ENCODE peak calls at places on chromosomes 2 and 18, in four cellular contexts. A is iPS-NIHi11, G is bronchial epithelial cell, W is astrocyte of the cerebellum. K is an unnamed sample.

GRCh38 chr2:227351639-227352038 is 26.6 kb downstream of the MFF start:
- DNase-seq in A (no peak), G (no peak), W (no peak), K (no peak)

GRCh38 chr18:58225101-58225500 is 181.1 kb downstream of the NEDD4L start:
- DNase-seq in A (no peak), G (peak; percentile 66), W (no peak), K (no peak)

GRCh38 chr2:126656311-126657145 is 570 bp downstream of the GYPC start:
- DNase-seq in A (peak; percentile 65), G (no peak), W (peak; percentile 15), K (no peak)

GRCh38 chr2:190786404-190787166 is 94.0 kb upstream of the GLS start:
- DNase-seq in A (no peak), G (peak; percentile 46), W (no peak), K (no peak)

GRCh38 chr2:14422426-14422825 is 210.1 kb upstream of the LRATD1 start:
- DNase-seq in A (no peak), G (no peak), W (no peak), K (no peak)

GRCh38 chr2:67221266-67221665 is 175.9 kb upstream of the ETAA1 start:
- DNase-seq in A (no peak), G (no peak), W (no peak), K (no peak)

GRCh38 chr2:38215993-38216392 is 140.0 kb upstream of the CYP1B1 start:
- DNase-seq in A (no peak), G (peak; percentile 79), W (no peak), K (no peak)

GRCh38 chr2:148614332-148615049 is 30.1 kb upstream of the EPC2 start:
- DNase-seq in A (peak; percentile 28), G (peak; percentile 77), W (peak; percentile 27), K (peak; percentile 71)

GRCh38 chr18:21296045-21296444 is 54.0 kb downstream of the GREB1L start:
- DNase-seq in A (no peak), G (no peak), W (no peak), K (no peak)

K was measured in retinal pigment epithelial cell.